ENCODE peak calls at places on chromosomes 6 and 20, in ten cellular contexts. One of them, this sample, is unnamed.

GRCh38 chr6:34575326-34575725 is 19.2 kb upstream of the SPDEF start:
- DNase-seq in Peyer's patch: no peak
- DNase-seq in GM12878: no peak
- DNase-seq in heart left ventricle: no peak
- DNase-seq in stomach: no peak
- DNase-seq in mammary epithelial cell: no peak
- DNase-seq in H9: peak; percentile 59
- DNase-seq in tibial artery: no peak
- DNase-seq in cardiac muscle cell: no peak
- DNase-seq in ovary: no peak
- DNase-seq in this sample: no peak

GRCh38 chr6:41427642-41428401 is 92.4 kb downstream of the NCR2 start:
- DNase-seq in Peyer's patch: peak; percentile 69
- DNase-seq in GM12878: no peak
- DNase-seq in heart left ventricle: peak; percentile 63
- DNase-seq in stomach: peak; percentile 89
- DNase-seq in mammary epithelial cell: peak; percentile 32
- DNase-seq in H9: peak; percentile 82
- DNase-seq in tibial artery: no peak
- DNase-seq in cardiac muscle cell: peak; percentile 68
- DNase-seq in ovary: peak; percentile 59
- DNase-seq in this sample: no peak

GRCh38 chr6:157648561-157648960 is 174.5 kb upstream of the SNX9 start:
- DNase-seq in Peyer's patch: no peak
- DNase-seq in GM12878: no peak
- DNase-seq in heart left ventricle: no peak
- DNase-seq in stomach: no peak
- DNase-seq in mammary epithelial cell: peak; percentile 78
- DNase-seq in H9: no peak
- DNase-seq in tibial artery: no peak
- DNase-seq in cardiac muscle cell: no peak
- DNase-seq in ovary: no peak
- DNase-seq in this sample: no peak

GRCh38 chr20:49724637-49725606 is 11.2 kb upstream of the B4GALT5 start:
- DNase-seq in Peyer's patch: peak; percentile 51
- DNase-seq in GM12878: no peak
- DNase-seq in heart left ventricle: peak; percentile 76
- DNase-seq in stomach: no peak
- DNase-seq in mammary epithelial cell: peak; percentile 14
- DNase-seq in H9: no peak
- DNase-seq in tibial artery: peak; percentile 70
- DNase-seq in cardiac muscle cell: no peak
- DNase-seq in ovary: peak; percentile 50
- DNase-seq in this sample: no peak

GRCh38 chr6:30829639-30830250 is 54.6 kb upstream of the DDR1 start:
- DNase-seq in Peyer's patch: no peak
- DNase-seq in GM12878: no peak
- DNase-seq in heart left ventricle: no peak
- DNase-seq in stomach: no peak
- DNase-seq in mammary epithelial cell: no peak
- DNase-seq in H9: peak; percentile 73
- DNase-seq in tibial artery: no peak
- DNase-seq in cardiac muscle cell: no peak
- DNase-seq in ovary: no peak
- DNase-seq in this sample: no peak

GRCh38 chr6:122389704-122390103 is 9.7 kb upstream of the HSF2 start:
- DNase-seq in Peyer's patch: no peak
- DNase-seq in GM12878: no peak
- DNase-seq in heart left ventricle: no peak
- DNase-seq in stomach: no peak
- DNase-seq in mammary epithelial cell: peak; percentile 20
- DNase-seq in H9: no peak
- DNase-seq in tibial artery: no peak
- DNase-seq in cardiac muscle cell: no peak
- DNase-seq in ovary: no peak
- DNase-seq in this sample: no peak

GRCh38 chr20:11544029-11544678 is 373.5 kb upstream of the BTBD3 start:
- DNase-seq in Peyer's patch: no peak
- DNase-seq in GM12878: peak; percentile 40
- DNase-seq in heart left ventricle: peak; percentile 31
- DNase-seq in stomach: no peak
- DNase-seq in mammary epithelial cell: peak; percentile 79
- DNase-seq in H9: no peak
- DNase-seq in tibial artery: no peak
- DNase-seq in cardiac muscle cell: peak; percentile 69
- DNase-seq in ovary: no peak
- DNase-seq in this sample: peak; percentile 30

GRCh38 chr20:13202553-13202952 is 18.5 kb upstream of the ISM1 start:
- DNase-seq in Peyer's patch: no peak
- DNase-seq in GM12878: no peak
- DNase-seq in heart left ventricle: no peak
- DNase-seq in stomach: no peak
- DNase-seq in mammary epithelial cell: no peak
- DNase-seq in H9: no peak
- DNase-seq in tibial artery: no peak
- DNase-seq in cardiac muscle cell: no peak
- DNase-seq in ovary: no peak
- DNase-seq in this sample: no peak

GRCh38 chr6:150444308-150444707 is 75.5 kb downstream of the IYD start:
- DNase-seq in Peyer's patch: no peak
- DNase-seq in GM12878: no peak
- DNase-seq in heart left ventricle: no peak
- DNase-seq in stomach: no peak
- DNase-seq in mammary epithelial cell: no peak
- DNase-seq in H9: no peak
- DNase-seq in tibial artery: no peak
- DNase-seq in cardiac muscle cell: no peak
- DNase-seq in ovary: no peak
- DNase-seq in this sample: no peak

GRCh38 chr6:151096255-151096612 is 143.5 kb upstream of the AKAP12 start:
- DNase-seq in Peyer's patch: no peak
- DNase-seq in GM12878: no peak
- DNase-seq in heart left ventricle: no peak
- DNase-seq in stomach: no peak
- DNase-seq in mammary epithelial cell: no peak
- DNase-seq in H9: no peak
- DNase-seq in tibial artery: no peak
- DNase-seq in cardiac muscle cell: no peak
- DNase-seq in ovary: no peak
- DNase-seq in this sample: no peak

GRCh38 chr20:24633026-24633425 is 163.6 kb downstream of the SYNDIG1 start:
- DNase-seq in Peyer's patch: no peak
- DNase-seq in GM12878: no peak
- DNase-seq in heart left ventricle: no peak
- DNase-seq in stomach: no peak
- DNase-seq in mammary epithelial cell: peak; percentile 75
- DNase-seq in H9: peak; percentile 15
- DNase-seq in tibial artery: no peak
- DNase-seq in cardiac muscle cell: no peak
- DNase-seq in ovary: no peak
- DNase-seq in this sample: no peak

GRCh38 chr20:50048420-50049166 is 64.4 kb downstream of the UBE2V1 start:
- DNase-seq in Peyer's patch: no peak
- DNase-seq in GM12878: no peak
- DNase-seq in heart left ventricle: peak; percentile 33
- DNase-seq in stomach: no peak
- DNase-seq in mammary epithelial cell: peak; percentile 13
- DNase-seq in H9: no peak
- DNase-seq in tibial artery: no peak
- DNase-seq in cardiac muscle cell: no peak
- DNase-seq in ovary: no peak
- DNase-seq in this sample: no peak

GRCh38 chr20:58722379-58722778 is 29.8 kb downstream of the NPEPL1 start:
- DNase-seq in Peyer's patch: no peak
- DNase-seq in GM12878: no peak
- DNase-seq in heart left ventricle: peak; percentile 5
- DNase-seq in stomach: no peak
- DNase-seq in mammary epithelial cell: no peak
- DNase-seq in H9: peak; percentile 20
- DNase-seq in tibial artery: no peak
- DNase-seq in cardiac muscle cell: no peak
- DNase-seq in ovary: no peak
- DNase-seq in this sample: no peak

GRCh38 chr6:22598386-22598785 is 29.0 kb downstream of the HDGFL1 start:
- DNase-seq in Peyer's patch: no peak
- DNase-seq in GM12878: no peak
- DNase-seq in heart left ventricle: peak; percentile 17
- DNase-seq in stomach: no peak
- DNase-seq in mammary epithelial cell: no peak
- DNase-seq in H9: no peak
- DNase-seq in tibial artery: no peak
- DNase-seq in cardiac muscle cell: no peak
- DNase-seq in ovary: no peak
- DNase-seq in this sample: no peak

GRCh38 chr6:163944897-163945296 is 530.4 kb downstream of the QKI start:
- DNase-seq in Peyer's patch: no peak
- DNase-seq in GM12878: no peak
- DNase-seq in heart left ventricle: no peak
- DNase-seq in stomach: no peak
- DNase-seq in mammary epithelial cell: no peak
- DNase-seq in H9: no peak
- DNase-seq in tibial artery: no peak
- DNase-seq in cardiac muscle cell: no peak
- DNase-seq in ovary: no peak
- DNase-seq in this sample: no peak
- H3K4me1 ChIP-seq in Peyer's patch: no peaks in the 10 kb centered on the region
- H3K4me1 ChIP-seq in GM12878: no peaks in the 10 kb centered on the region
- H3K4me1 ChIP-seq in heart left ventricle: peaks cover 39% of the 10 kb centered on the region
- H3K4me1 ChIP-seq in stomach: peaks cover 9% of the 10 kb centered on the region
- H3K4me1 ChIP-seq in mammary epithelial cell: no peaks in the 10 kb centered on the region
- H3K4me1 ChIP-seq in H9: peaks cover 6% of the 10 kb centered on the region
- H3K4me1 ChIP-seq in tibial artery: no peaks in the 10 kb centered on the region
- H3K4me1 ChIP-seq in cardiac muscle cell: no peaks in the 10 kb centered on the region
- H3K4me1 ChIP-seq in ovary: peaks cover 2% of the 10 kb centered on the region
- H3K4me1 ChIP-seq in this sample: no peaks in the 10 kb centered on the region

GRCh38 chr6:143589162-143589561 is 77.6 kb upstream of the FUCA2 start:
- DNase-seq in Peyer's patch: no peak
- DNase-seq in GM12878: no peak
- DNase-seq in heart left ventricle: no peak
- DNase-seq in stomach: no peak
- DNase-seq in mammary epithelial cell: no peak
- DNase-seq in H9: no peak
- DNase-seq in tibial artery: no peak
- DNase-seq in cardiac muscle cell: no peak
- DNase-seq in ovary: no peak
- DNase-seq in this sample: no peak

GRCh38 chr6:143591441-143591840 is 79.9 kb upstream of the FUCA2 start:
- DNase-seq in Peyer's patch: no peak
- DNase-seq in GM12878: no peak
- DNase-seq in heart left ventricle: no peak
- DNase-seq in stomach: no peak
- DNase-seq in mammary epithelial cell: no peak
- DNase-seq in H9: no peak
- DNase-seq in tibial artery: no peak
- DNase-seq in cardiac muscle cell: no peak
- DNase-seq in ovary: no peak
- DNase-seq in this sample: no peak

GRCh38 chr6:143594647-143595046 is 83.1 kb upstream of the PHACTR2 start:
- DNase-seq in Peyer's patch: no peak
- DNase-seq in GM12878: no peak
- DNase-seq in heart left ventricle: no peak
- DNase-seq in stomach: no peak
- DNase-seq in mammary epithelial cell: peak; percentile 26
- DNase-seq in H9: no peak
- DNase-seq in tibial artery: no peak
- DNase-seq in cardiac muscle cell: no peak
- DNase-seq in ovary: no peak
- DNase-seq in this sample: no peak

GRCh38 chr6:143595256-143596036 is 82.3 kb upstream of the PHACTR2 start:
- DNase-seq in Peyer's patch: no peak
- DNase-seq in GM12878: no peak
- DNase-seq in heart left ventricle: no peak
- DNase-seq in stomach: no peak
- DNase-seq in mammary epithelial cell: no peak
- DNase-seq in H9: no peak
- DNase-seq in tibial artery: no peak
- DNase-seq in cardiac muscle cell: no peak
- DNase-seq in ovary: no peak
- DNase-seq in this sample: no peak

DNA sequence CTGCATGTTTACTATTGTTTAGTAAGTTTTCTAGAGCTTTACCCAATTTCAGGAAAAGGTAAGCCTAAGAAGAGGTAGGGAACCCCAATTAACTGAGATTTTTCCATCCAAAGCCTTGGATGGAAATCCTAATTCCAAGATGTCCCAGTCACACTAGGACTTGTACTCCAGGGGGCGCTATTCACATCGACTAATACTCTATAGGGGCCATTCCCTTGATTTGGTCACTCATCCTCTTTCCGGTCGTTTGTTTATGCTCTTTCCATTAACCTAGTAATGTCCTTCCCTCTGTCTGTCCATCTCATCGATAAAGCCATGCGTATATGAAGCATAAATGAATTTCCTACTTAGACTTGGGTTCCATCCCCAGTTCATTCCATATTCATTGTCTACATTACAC is 80.8 kb upstream of the FUCA2 start:
- DNase-seq in Peyer's patch: no peak
- DNase-seq in GM12878: no peak
- DNase-seq in heart left ventricle: no peak
- DNase-seq in stomach: no peak
- DNase-seq in mammary epithelial cell: no peak
- DNase-seq in H9: no peak
- DNase-seq in tibial artery: no peak
- DNase-seq in cardiac muscle cell: no peak
- DNase-seq in ovary: no peak
- DNase-seq in this sample: peak; percentile 48
- TF ChIP-seq CTCF in Peyer's patch: peak; percentile 10
- TF ChIP-seq CTCF in GM12878: peak; percentile 31
- TF ChIP-seq CTCF in heart left ventricle: peak; percentile 14
- TF ChIP-seq CTCF in stomach: no peak
- TF ChIP-seq CTCF in mammary epithelial cell: peak; percentile 41
- TF ChIP-seq CTCF in H9: peak; percentile 80
- TF ChIP-seq CTCF in tibial artery: no peak
- TF ChIP-seq CTCF in cardiac muscle cell: peak; percentile 30
- TF ChIP-seq CTCF in ovary: no peak
- TF ChIP-seq CTCF in this sample: peak; percentile 47

GRCh38 chr6:146864885-146865284 is 266.1 kb downstream of the ADGB start:
- DNase-seq in Peyer's patch: no peak
- DNase-seq in GM12878: no peak
- DNase-seq in heart left ventricle: no peak
- DNase-seq in stomach: no peak
- DNase-seq in mammary epithelial cell: no peak
- DNase-seq in H9: no peak
- DNase-seq in tibial artery: no peak
- DNase-seq in cardiac muscle cell: no peak
- DNase-seq in ovary: no peak
- DNase-seq in this sample: no peak
- H3K4me1 ChIP-seq in Peyer's patch: no peaks in the 10 kb centered on the region
- H3K4me1 ChIP-seq in GM12878: no peaks in the 10 kb centered on the region
- H3K4me1 ChIP-seq in heart left ventricle: no peaks in the 10 kb centered on the region
- H3K4me1 ChIP-seq in stomach: no peaks in the 10 kb centered on the region
- H3K4me1 ChIP-seq in mammary epithelial cell: peaks cover 1% of the 10 kb centered on the region
- H3K4me1 ChIP-seq in H9: no peaks in the 10 kb centered on the region
- H3K4me1 ChIP-seq in tibial artery: no peaks in the 10 kb centered on the region
- H3K4me1 ChIP-seq in cardiac muscle cell: peaks cover 10% of the 10 kb centered on the region
- H3K4me1 ChIP-seq in ovary: no peaks in the 10 kb centered on the region
- H3K4me1 ChIP-seq in this sample: peaks cover 12% of the 10 kb centered on the region

DNA sequence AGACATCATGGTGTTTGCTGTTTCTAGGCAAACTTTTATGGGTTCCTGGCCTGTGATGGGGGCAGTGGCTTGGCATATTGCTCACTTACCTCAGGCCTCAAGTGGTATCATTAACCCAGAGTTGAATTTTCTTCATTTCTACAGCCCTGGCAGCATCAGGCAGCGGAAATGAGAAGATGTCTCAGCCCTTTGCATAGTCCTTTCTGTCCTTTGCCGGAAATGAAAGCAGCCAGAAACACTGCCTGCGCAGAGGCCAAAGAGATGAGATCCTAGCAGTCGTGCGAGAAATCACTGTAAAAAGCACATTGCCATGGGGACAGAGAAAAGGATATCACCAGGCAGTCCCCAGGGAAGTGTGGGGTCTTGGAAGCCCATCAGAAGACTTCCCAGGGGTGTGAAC is 37.4 kb upstream of the KCNG1 start:
- DNase-seq in Peyer's patch: no peak
- DNase-seq in GM12878: no peak
- DNase-seq in heart left ventricle: no peak
- DNase-seq in stomach: no peak
- DNase-seq in mammary epithelial cell: no peak
- DNase-seq in H9: no peak
- DNase-seq in tibial artery: no peak
- DNase-seq in cardiac muscle cell: no peak
- DNase-seq in ovary: no peak
- DNase-seq in this sample: no peak
- TF ChIP-seq CTCF in Peyer's patch: no peak
- TF ChIP-seq CTCF in GM12878: no peak
- TF ChIP-seq CTCF in heart left ventricle: no peak
- TF ChIP-seq CTCF in stomach: no peak
- TF ChIP-seq CTCF in mammary epithelial cell: no peak
- TF ChIP-seq CTCF in H9: no peak
- TF ChIP-seq CTCF in tibial artery: no peak
- TF ChIP-seq CTCF in cardiac muscle cell: no peak
- TF ChIP-seq CTCF in ovary: no peak
- TF ChIP-seq CTCF in this sample: no peak

This sample was measured in BE2C.